ENCODE peak calls at places on chromosomes 7 and 10, in seven cellular contexts. U is WTC11, S is CD14-positive monocyte, T is adrenal gland, W is fibroblast of pulmonary artery, Q is fibroblast of the aortic adventitia, V is A549. J is an unnamed sample.

GRCh38 chr10:33277135-33277536 is 57.3 kb downstream of the NRP1 start:
- DNase-seq in T (peak), U (no peak), V (no peak), W (peak), S (no peak), Q (no peak), J (peak)

GRCh38 chr7:329691-330281 is 39.8 kb downstream of the FOXL3 start:
- DNase-seq in V (no peak), Q (no peak), S (peak), U (no peak), T (no peak), W (no peak), J (no peak)

GRCh38 chr10:99619090-99619800 is 994 bp downstream of the SLC25A28 start:
- DNase-seq in U (no peak), Q (peak), T (no peak), S (no peak), W (peak), V (no peak), J (peak)

GRCh38 chr7:41431671-41432070 is 271.2 kb downstream of the INHBA start:
- DNase-seq in W (no peak), U (no peak), V (no peak), Q (no peak), T (no peak), S (no peak), J (no peak)

GRCh38 chr10:118062798-118063238 is 16.1 kb upstream of the RAB11FIP2 start:
- DNase-seq in S (no peak), W (no peak), T (no peak), U (no peak), Q (no peak), V (no peak), J (no peak)

GRCh38 chr10:65320256-65321026 is 1605.4 kb upstream of the LRRTM3 start:
- DNase-seq in W (peak), S (no peak), Q (no peak), V (no peak), U (no peak), T (no peak), J (no peak)

GRCh38 chr10:34587002-34587740 is 227.9 kb downstream of the PARD3 start:
- DNase-seq in Q (no peak), W (no peak), V (no peak), S (no peak), U (no peak), T (no peak), J (no peak)

GRCh38 chr10:89283988-89284475 is 17.8 kb upstream of the IFIT2 start:
- DNase-seq in Q (peak), U (no peak), T (peak), S (no peak), V (peak), W (peak), J (peak)

GRCh38 chr7:2282185-2282751 is 32.0 kb downstream of the SNX8 start:
- DNase-seq in U (no peak), T (no peak), W (peak), Q (peak), V (no peak), S (peak), J (no peak)

GRCh38 chr7:94067047-94067446 is 62.9 kb upstream of the BET1 start:
- DNase-seq in S (no peak), U (no peak), W (no peak), Q (no peak), T (no peak), V (no peak), J (no peak)

GRCh38 chr10:71821909-71822763 is 28.9 kb downstream of the PSAP start:
- DNase-seq in W (no peak), V (no peak), S (no peak), Q (no peak), U (no peak), T (no peak), J (peak)

GRCh38 chr10:124697443-124697836 is 46.7 kb downstream of the FAM53B start:
- DNase-seq in W (no peak), U (no peak), T (no peak), S (no peak), Q (no peak), V (no peak), J (no peak)

GRCh38 chr10:13099144-13099665 is 758 bp upstream of the OPTN start:
- DNase-seq in U (peak), T (peak), W (peak), Q (peak), S (no peak), V (peak), J (peak)

GRCh38 chr7:2237109-2237602 is 4.4 kb upstream of the MAD1L1 start:
- DNase-seq in T (peak), V (no peak), Q (no peak), W (no peak), S (peak), U (no peak), J (no peak)

GRCh38 chr10:71888623-71889387 is 37.8 kb upstream of the PSAP start:
- DNase-seq in U (peak), S (peak), Q (peak), V (peak), T (peak), W (peak), J (peak)

GRCh38 chr10:74381291-74381885 is 230.4 kb downstream of the ADK start:
- DNase-seq in W (no peak), S (no peak), U (no peak), V (no peak), T (no peak), Q (no peak), J (no peak)

GRCh38 chr10:73251683-73252444 is 580 bp downstream of the MRPS16 start:
- DNase-seq in S (no peak), Q (no peak), U (no peak), V (peak), W (no peak), T (peak), J (peak)

GRCh38 chr10:58017719-58018367 is 249.9 kb downstream of the IPMK start:
- DNase-seq in T (peak), V (peak), Q (peak), S (no peak), W (peak), U (no peak), J (peak)
- TF ChIP-seq CTCF in T (peak), V (peak), Q (peak), S (no peak), W (peak), U (no peak), J (peak)

DNA sequence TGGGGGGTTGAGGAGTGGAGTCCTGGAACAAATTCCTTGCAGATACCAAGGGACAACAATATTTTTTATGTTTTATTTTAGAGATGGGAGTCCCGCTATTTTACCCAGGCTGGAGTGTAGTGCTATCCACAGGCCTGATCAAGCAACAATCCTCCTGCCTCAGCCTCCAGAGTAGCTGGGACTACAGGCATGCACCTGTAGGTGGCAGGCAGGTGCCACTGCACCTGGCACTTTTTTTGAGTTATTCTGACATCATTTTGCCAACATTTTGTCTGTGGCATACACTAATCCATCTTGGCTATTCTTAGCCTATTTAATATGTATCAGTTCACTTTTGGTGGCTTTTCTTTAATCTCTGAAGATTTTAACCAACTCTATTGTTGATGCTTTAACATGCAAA is 317.8 kb upstream of the MTPN start:
- DNase-seq in V (no peak), T (no peak), W (no peak), Q (no peak), U (peak), S (no peak), J (no peak)
- TF ChIP-seq CTCF in V (no peak), T (no peak), W (no peak), Q (no peak), U (no peak), S (no peak), J (no peak)

DNA sequence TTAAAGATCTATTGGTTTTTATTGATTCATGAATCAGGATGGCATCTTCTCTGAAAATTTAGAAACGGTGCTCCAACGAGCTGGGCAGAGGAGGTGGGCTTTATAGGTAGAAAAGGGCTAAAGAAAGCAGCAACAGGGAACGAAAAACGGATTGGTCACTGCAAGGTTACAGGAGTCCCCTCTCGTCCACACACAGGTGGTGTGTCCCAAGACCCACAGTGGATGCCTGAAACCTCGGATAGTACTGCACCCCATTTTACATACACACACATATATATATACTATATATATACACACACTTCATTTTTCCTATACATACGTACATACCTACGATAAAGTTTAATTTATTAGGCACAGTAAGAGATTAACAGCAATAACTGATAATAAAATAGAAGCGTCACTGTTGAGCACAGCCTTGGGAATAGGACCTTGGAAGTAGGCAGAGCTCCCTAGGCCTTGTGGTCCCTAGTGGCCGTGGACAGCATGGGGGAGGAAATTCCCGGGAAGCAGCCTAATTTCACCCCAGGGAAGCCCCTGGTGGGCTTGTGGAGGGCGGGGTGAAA is 737 bp upstream of the NUB1 start:
- DNase-seq in V (no peak), T (no peak), U (no peak), S (no peak), Q (no peak), W (no peak), J (no peak)
- TF ChIP-seq CTCF in V (no peak), T (peak), U (no peak), S (no peak), Q (peak), W (peak), J (no peak)

GRCh38 chr10:100829103-100829870 is 83.5 kb upstream of the SLF2 start:
- DNase-seq in U (peak), Q (no peak), V (peak), T (no peak), S (no peak), W (no peak), J (no peak)
- TF ChIP-seq CTCF in U (no peak), Q (no peak), V (no peak), T (no peak), S (no peak), W (no peak), J (no peak)

DNA sequence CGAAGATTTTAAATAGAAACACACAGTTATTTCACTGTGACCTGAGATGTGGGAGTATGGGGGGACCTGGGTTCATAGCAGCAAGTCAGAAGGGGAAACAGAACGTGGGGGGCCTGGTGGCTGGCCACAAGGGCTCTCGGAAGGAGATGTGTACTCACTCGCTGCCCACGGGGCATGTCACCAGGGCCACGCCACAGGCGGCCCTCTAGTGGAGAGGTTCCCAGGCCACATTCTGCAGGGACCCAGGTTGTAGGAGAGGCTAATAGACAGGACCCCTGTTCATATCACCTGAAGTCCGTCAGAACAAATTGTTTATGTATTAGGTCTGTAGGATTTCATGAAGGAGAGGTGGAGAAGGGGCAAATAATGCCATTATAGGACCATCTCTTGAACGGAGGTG is 25.1 kb upstream of the SVOPL start:
- DNase-seq in Q (no peak), S (no peak), U (peak), W (no peak), V (peak), T (no peak), J (no peak)
- TF ChIP-seq CTCF in Q (no peak), S (no peak), U (no peak), W (no peak), V (no peak), T (no peak), J (no peak)

GRCh38 chr7:130566898-130567280 is 75.0 kb downstream of the MEST start:
- DNase-seq in U (no peak), V (no peak), W (no peak), Q (no peak), T (no peak), S (no peak), J (no peak)

GRCh38 chr7:130566168-130566897 is 74.4 kb downstream of the MEST start:
- DNase-seq in V (no peak), W (peak), Q (peak), U (no peak), S (no peak), T (peak), J (peak)

GRCh38 chr7:130559184-130559583 is 67.3 kb downstream of the MEST start:
- DNase-seq in S (no peak), Q (no peak), T (no peak), V (no peak), U (no peak), W (no peak), J (no peak)

GRCh38 chr7:130560972-130561371 is 69.1 kb downstream of the MEST start:
- DNase-seq in U (no peak), T (no peak), W (peak), S (no peak), Q (peak), V (peak), J (peak)
- TF ChIP-seq CTCF in U (no peak), T (peak), W (peak), S (no peak), Q (peak), V (peak), J (peak)

J was measured in fibroblast of mammary gland.